ENCODE peak calls at places on chromosomes 1 and 21, in seven cellular contexts. L is cardiac muscle cell, O is endodermal cell, P is astrocyte of the cerebellum, R is left ventricle myocardium inferior, H is endothelial cell of umbilical vein, J is HFF-Myc. Q is an unnamed sample.

GRCh38 chr1:102970496-102971078 is 137.7 kb downstream of the COL11A1 start:
- DNase-seq in L (peak), O (peak), P (peak), R (no peak), H (peak), J (peak), Q (peak)

GRCh38 chr1:90198616-90199015 is 203.7 kb downstream of the ZNF326 start:
- DNase-seq in L (no peak), O (peak), P (no peak), R (no peak), H (no peak), J (no peak), Q (no peak)

GRCh38 chr1:20376880-20377494 is 86.3 kb downstream of the VWA5B1 start:
- DNase-seq in L (peak), O (peak), P (no peak), R (peak), H (peak), J (peak), Q (no peak)

GRCh38 chr1:230976825-230977747 is 1.6 kb downstream of the TTC13 start:
- DNase-seq in L (no peak), O (no peak), P (no peak), R (no peak), H (peak), J (no peak), Q (no peak)

GRCh38 chr1:203306970-203307541 is 1.7 kb downstream of the BTG2 start:
- DNase-seq in L (no peak), O (peak), P (no peak), R (no peak), H (peak), J (no peak), Q (no peak)

GRCh38 chr1:101075926-101076325 is 50.3 kb upstream of the DPH5 start:
- DNase-seq in L (no peak), O (no peak), P (no peak), R (no peak), H (no peak), J (no peak), Q (no peak)

GRCh38 chr1:239044829-239045228 is 341.5 kb upstream of the CHRM3 start:
- DNase-seq in L (no peak), O (no peak), P (no peak), R (no peak), H (no peak), J (no peak), Q (no peak)

GRCh38 chr1:247857986-247858356 is 984 bp downstream of the TRIM58 start:
- DNase-seq in L (no peak), O (no peak), P (no peak), R (no peak), H (no peak), J (no peak), Q (no peak)

GRCh38 chr1:103496014-103496635 is 29.4 kb upstream of the RNPC3 start:
- DNase-seq in L (peak), O (no peak), P (peak), R (no peak), H (no peak), J (no peak), Q (peak)

GRCh38 chr1:15384301-15384901 is 25.3 kb upstream of the EFHD2 start:
- DNase-seq in L (peak), O (peak), P (peak), R (no peak), H (no peak), J (no peak), Q (no peak)

GRCh38 chr1:91804546-91805023 is 81.4 kb downstream of the TGFBR3 start:
- DNase-seq in L (peak), O (no peak), P (peak), R (no peak), H (no peak), J (no peak), Q (no peak)

GRCh38 chr1:41469706-41470105 is 14.8 kb downstream of the EDN2 start:
- DNase-seq in L (no peak), O (no peak), P (no peak), R (no peak), H (no peak), J (no peak), Q (no peak)

GRCh38 chr1:57867001-57867400 is 443.1 kb upstream of the DAB1 start:
- DNase-seq in L (no peak), O (no peak), P (no peak), R (no peak), H (no peak), J (no peak), Q (no peak)

GRCh38 chr1:30472526-30472925 is 250.9 kb downstream of the MATN1 start:
- DNase-seq in L (no peak), O (no peak), P (no peak), R (no peak), H (no peak), J (no peak), Q (no peak)

GRCh38 chr1:75136921-75137641 is 2.9 kb downstream of the LHX8 start:
- DNase-seq in L (peak), O (peak), P (no peak), R (no peak), H (no peak), J (no peak), Q (peak)

GRCh38 chr1:236394905-236395779 is 1.1 kb downstream of the EDARADD start:
- DNase-seq in L (peak), O (peak), P (no peak), R (peak), H (peak), J (no peak), Q (no peak)

GRCh38 chr1:23627065-23627464 is 64.5 kb upstream of the RPL11 start:
- DNase-seq in L (no peak), O (no peak), P (no peak), R (no peak), H (no peak), J (no peak), Q (no peak)

GRCh38 chr1:28173980-28174297 is 2.6 kb downstream of the PTAFR start:
- DNase-seq in L (no peak), O (no peak), P (no peak), R (no peak), H (no peak), J (no peak), Q (no peak)

GRCh38 chr21:17613242-17613676 is 558 bp upstream of the BTG3 start:
- DNase-seq in L (peak), O (no peak), P (no peak), R (no peak), H (peak), J (no peak), Q (no peak)

GRCh38 chr1:168079761-168080160 is 57.0 kb downstream of the GPR161 start:
- DNase-seq in L (peak), O (no peak), P (peak), R (no peak), H (no peak), J (no peak), Q (no peak)

GRCh38 chr1:155253797-155254196 is 1.5 kb downstream of the ENTREP3 start:
- DNase-seq in L (no peak), O (no peak), P (no peak), R (no peak), H (no peak), J (no peak), Q (no peak)

GRCh38 chr1:208172389-208173140 is 71.6 kb downstream of the PLXNA2 start:
- DNase-seq in L (no peak), O (no peak), P (no peak), R (no peak), H (no peak), J (no peak), Q (no peak)

GRCh38 chr1:34372891-34373290 is 196.2 kb downstream of the C1orf94 start:
- DNase-seq in L (no peak), O (no peak), P (no peak), R (no peak), H (no peak), J (no peak), Q (no peak)

GRCh38 chr1:183673605-183674150 is 20.6 kb upstream of the APOBEC4 start:
- DNase-seq in L (no peak), O (no peak), P (no peak), R (no peak), H (no peak), J (no peak), Q (no peak)

GRCh38 chr1:183675381-183675780 is 22.3 kb upstream of the APOBEC4 start:
- DNase-seq in L (no peak), O (no peak), P (no peak), R (no peak), H (no peak), J (no peak), Q (no peak)

GRCh38 chr1:183674339-183674738 is 21.2 kb upstream of the APOBEC4 start:
- DNase-seq in L (peak), O (no peak), P (no peak), R (no peak), H (no peak), J (no peak), Q (peak)

GRCh38 chr1:183675883-183676282 is 22.8 kb upstream of the APOBEC4 start:
- DNase-seq in L (no peak), O (no peak), P (no peak), R (no peak), H (no peak), J (no peak), Q (no peak)

GRCh38 chr1:183670169-183670568 is 17.1 kb upstream of the APOBEC4 start:
- DNase-seq in L (no peak), O (no peak), P (no peak), R (no peak), H (no peak), J (no peak), Q (no peak)
- TF ChIP-seq CTCF in L (peak), O (peak), P (peak), R (no peak), H (no peak), J (no peak), Q (no peak)

DNA sequence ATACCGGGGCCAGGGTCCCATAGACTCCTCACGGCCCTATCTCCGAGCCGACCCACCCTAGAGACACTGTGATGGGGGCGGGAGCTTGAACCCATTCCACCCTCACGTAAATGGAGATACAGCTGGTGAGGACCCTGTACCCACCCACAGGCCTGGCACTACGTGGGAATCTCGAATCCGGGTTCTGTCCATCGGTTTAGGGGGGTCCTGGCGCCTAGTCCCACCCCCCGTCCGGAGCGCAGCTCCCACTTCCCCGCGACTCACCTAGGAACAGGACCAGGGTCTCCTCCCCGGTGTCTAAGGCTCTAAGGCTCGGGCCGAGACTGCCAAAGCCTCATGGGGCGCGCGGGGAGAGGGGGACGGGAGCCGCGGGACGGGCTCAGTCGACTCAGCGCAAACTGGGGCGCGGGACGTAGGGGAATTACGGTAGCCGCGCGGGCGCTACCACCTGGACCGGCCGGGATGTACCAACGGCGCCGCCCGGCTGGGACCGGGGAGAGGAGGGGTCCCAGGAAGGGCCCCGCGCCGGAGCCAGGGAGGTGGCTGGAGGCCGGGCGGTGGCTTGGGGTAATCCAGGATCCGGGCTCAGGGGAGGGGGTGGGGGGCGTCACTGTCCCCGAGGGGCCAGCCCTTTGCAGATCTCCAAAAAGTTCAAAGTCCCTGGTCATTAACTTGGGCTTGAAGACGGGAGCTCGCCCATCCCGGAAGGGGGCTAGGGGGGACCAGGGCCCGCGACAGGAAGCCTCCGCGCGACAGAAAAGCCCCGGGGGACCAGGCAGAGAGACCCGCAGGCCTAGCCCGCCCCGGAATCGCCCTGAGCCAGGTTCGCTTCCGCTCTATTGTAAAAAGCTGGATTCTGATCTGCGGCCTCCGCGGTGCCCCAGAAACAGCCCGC is 1.0 kb downstream of the PLEKHG5 start:
- DNase-seq in L (peak), O (peak), P (peak), R (peak), H (peak), J (peak), Q (peak)
- TF ChIP-seq CTCF in L (no peak), O (peak), P (no peak), R (peak), H (no peak), J (no peak), Q (no peak)

GRCh38 chr1:54272134-54272533 is 72.2 kb downstream of the MRPL37 start:
- DNase-seq in L (no peak), O (no peak), P (no peak), R (no peak), H (no peak), J (no peak), Q (no peak)

GRCh38 chr1:54272772-54273091 is 72.8 kb downstream of the MRPL37 start:
- DNase-seq in L (no peak), O (no peak), P (no peak), R (no peak), H (no peak), J (no peak), Q (no peak)

GRCh38 chr1:54273837-54274192 is 73.8 kb downstream of the MRPL37 start:
- DNase-seq in L (no peak), O (peak), P (no peak), R (peak), H (no peak), J (no peak), Q (no peak)

GRCh38 chr1:54274448-54274847 is 74.5 kb downstream of the MRPL37 start:
- DNase-seq in L (no peak), O (peak), P (no peak), R (no peak), H (no peak), J (no peak), Q (no peak)

DNA sequence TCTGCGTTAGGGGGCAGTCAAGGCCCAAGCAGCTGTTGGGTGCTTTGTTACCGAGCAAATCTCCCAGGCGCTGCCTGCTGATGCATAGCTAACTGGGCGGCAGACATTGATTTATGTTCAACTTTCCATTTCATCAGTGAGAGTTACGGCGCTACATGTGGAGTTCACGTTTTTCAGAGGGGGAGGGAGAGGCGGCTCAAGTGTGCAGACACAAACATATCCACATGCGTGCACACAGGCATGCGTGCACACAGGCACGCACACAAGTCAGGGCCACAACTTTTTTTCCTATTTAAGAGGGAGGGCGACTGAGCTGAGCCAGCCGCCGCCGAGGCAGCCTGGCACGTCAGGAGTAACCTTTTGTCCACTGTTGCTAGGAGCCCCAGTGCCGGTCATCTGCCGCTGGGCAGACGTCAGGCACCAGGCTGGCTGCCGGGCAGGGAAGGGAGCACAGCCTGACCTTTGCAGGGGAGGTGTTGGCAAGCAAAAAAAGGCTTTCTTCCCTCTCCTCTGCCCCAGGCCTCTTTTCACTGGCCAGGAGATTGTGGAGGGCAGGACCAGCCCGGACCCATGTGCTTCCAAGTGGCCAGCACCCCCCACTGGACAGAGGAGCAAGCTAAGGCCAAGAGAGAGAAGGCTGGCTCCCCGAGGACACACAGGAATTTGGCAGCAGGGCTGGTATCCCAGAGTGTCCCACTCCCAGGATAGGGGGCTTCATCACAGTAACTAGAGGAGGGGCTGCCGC is 73.3 kb downstream of the MRPL37 start:
- DNase-seq in L (peak), O (peak), P (peak), R (peak), H (peak), J (peak), Q (peak)
- TF ChIP-seq CTCF in L (peak), O (peak), P (peak), R (peak), H (peak), J (peak), Q (peak)

DNA sequence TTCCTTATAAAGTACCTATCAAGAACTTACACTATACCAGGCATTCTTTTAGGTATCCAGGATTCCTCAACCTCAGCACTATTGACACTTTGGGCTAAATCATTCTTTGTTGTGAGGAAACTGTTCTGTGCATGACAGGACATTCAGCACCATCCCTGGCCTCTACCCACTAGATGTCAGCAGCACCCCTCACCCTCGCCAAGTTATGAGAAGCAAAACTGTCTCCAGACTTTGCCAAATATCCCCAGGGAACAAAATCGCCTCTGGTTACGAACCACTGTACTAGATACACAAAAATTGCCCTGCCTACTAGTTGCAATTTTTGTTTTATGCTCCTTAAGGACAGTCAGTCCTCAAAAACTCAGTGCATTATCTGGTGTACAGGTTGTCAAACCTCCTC is 35.7 kb downstream of the PALMD start:
- DNase-seq in L (peak), O (no peak), P (no peak), R (no peak), H (no peak), J (no peak), Q (no peak)
- TF ChIP-seq CTCF in L (no peak), O (peak), P (no peak), R (no peak), H (no peak), J (no peak), Q (no peak)

GRCh38 chr1:113875714-113876113 is 4.2 kb upstream of the PTPN22 start:
- DNase-seq in L (no peak), O (no peak), P (no peak), R (no peak), H (no peak), J (no peak), Q (no peak)

GRCh38 chr1:113872219-113872934 is 865 bp upstream of the PTPN22 start:
- DNase-seq in L (peak), O (no peak), P (no peak), R (no peak), H (peak), J (no peak), Q (no peak)

GRCh38 chr1:113876181-113876580 is 4.7 kb upstream of the PTPN22 start:
- DNase-seq in L (no peak), O (no peak), P (no peak), R (no peak), H (no peak), J (no peak), Q (no peak)

GRCh38 chr1:113871597-113872113 is at the start of gene PTPN22:
- DNase-seq in L (peak), O (peak), P (peak), R (no peak), H (no peak), J (peak), Q (no peak)

GRCh38 chr1:113874017-113874879 is 2.7 kb upstream of the PTPN22 start:
- DNase-seq in L (peak), O (peak), P (no peak), R (no peak), H (peak), J (no peak), Q (no peak)
- TF ChIP-seq CTCF in L (peak), O (peak), P (peak), R (no peak), H (peak), J (peak), Q (peak)

GRCh38 chr21:42775123-42775522 is 104.2 kb downstream of the WDR4 start:
- DNase-seq in L (no peak), O (no peak), P (no peak), R (no peak), H (no peak), J (no peak), Q (no peak)
- TF ChIP-seq CTCF in L (no peak), O (no peak), P (no peak), R (no peak), H (no peak), J (no peak), Q (no peak)

GRCh38 chr1:190323530-190323929 is 154.1 kb downstream of the BRINP3 start:
- DNase-seq in L (no peak), O (no peak), P (no peak), R (no peak), H (no peak), J (no peak), Q (no peak)

DNA sequence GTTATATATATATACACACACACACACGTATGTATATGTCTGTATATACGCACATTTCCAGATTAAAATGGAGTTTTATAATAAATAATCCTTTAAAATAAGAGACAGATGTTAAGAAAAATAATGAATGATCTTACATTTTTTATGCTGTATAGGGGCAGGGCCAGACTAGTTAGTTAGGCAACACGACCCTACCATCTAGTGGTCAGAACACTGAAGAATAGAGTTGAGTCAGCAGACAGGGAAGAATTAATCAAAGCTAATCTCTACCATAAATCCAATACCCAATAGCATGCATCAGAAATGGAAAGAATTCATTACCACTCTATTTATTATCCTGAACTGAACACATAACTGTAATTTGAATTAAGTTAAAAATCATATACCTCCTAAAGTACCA is 156.7 kb downstream of the BRINP3 start:
- DNase-seq in L (peak), O (peak), P (peak), R (no peak), H (peak), J (no peak), Q (no peak)
- TF ChIP-seq CTCF in L (peak), O (peak), P (peak), R (no peak), H (peak), J (no peak), Q (no peak)

DNA sequence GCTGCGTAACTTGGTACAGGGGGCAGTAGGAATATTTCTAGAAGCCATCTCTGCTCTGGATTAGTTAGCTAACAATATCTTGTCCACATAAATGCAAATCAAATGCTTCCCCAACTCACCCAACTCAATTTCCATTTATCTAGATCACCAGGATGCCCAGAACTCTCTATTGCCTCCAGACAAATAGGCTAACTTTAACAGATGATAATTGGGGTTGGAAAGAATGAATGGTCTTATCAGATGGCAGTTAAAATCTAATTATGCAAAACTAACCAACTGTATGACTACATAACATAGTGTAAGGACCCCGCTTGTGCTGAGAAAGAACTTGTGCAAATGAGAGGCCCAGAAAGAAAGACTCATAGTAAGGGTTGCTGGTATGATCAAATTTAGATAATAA is 1024.8 kb downstream of the PLA2G4A start:
- DNase-seq in L (no peak), O (no peak), P (no peak), R (no peak), H (no peak), J (no peak), Q (no peak)
- TF ChIP-seq CTCF in L (no peak), O (no peak), P (no peak), R (no peak), H (no peak), J (no peak), Q (no peak)

Q was measured in AG09319.